ENCODE peak calls at places on chromosomes 4 and X, in four cellular contexts. One of them, this sample, is unnamed.

GRCh38 chr4:165384608-165385007 is 5.8 kb downstream of the CPE start:
- DNase-seq in K562: no peak
- DNase-seq in Panc1: no peak
- DNase-seq in HepG2: peak; percentile 23
- DNase-seq in this sample: no peak

GRCh38 chrX:72713130-72713529 is 976 bp downstream of the PHKA1 start:
- DNase-seq in K562: no peak
- DNase-seq in Panc1: no peak
- DNase-seq in HepG2: no peak
- DNase-seq in this sample: no peak

GRCh38 chr4:103934178-103934789 is 214.5 kb upstream of the TACR3 start:
- DNase-seq in K562: peak; percentile 26
- DNase-seq in Panc1: no peak
- DNase-seq in HepG2: peak; percentile 41
- DNase-seq in this sample: peak; percentile 58

GRCh38 chr4:92045718-92046117 is 258.0 kb upstream of the GRID2 start:
- DNase-seq in K562: no peak
- DNase-seq in Panc1: no peak
- DNase-seq in HepG2: no peak
- DNase-seq in this sample: no peak

GRCh38 chrX:31294475-31294874 is 222.6 kb upstream of the FTHL17 start:
- DNase-seq in K562: no peak
- DNase-seq in Panc1: no peak
- DNase-seq in HepG2: no peak
- DNase-seq in this sample: no peak

GRCh38 chrX:21973321-21974010 is 33.0 kb downstream of the SMS start:
- DNase-seq in K562: no peak
- DNase-seq in Panc1: no peak
- DNase-seq in HepG2: no peak
- DNase-seq in this sample: no peak

GRCh38 chr4:16140520-16141249 is 56.9 kb upstream of the PROM1 start:
- DNase-seq in K562: no peak
- DNase-seq in Panc1: no peak
- DNase-seq in HepG2: peak; percentile 99
- DNase-seq in this sample: peak; percentile 75

GRCh38 chrX:33195698-33196097 is 15.7 kb downstream of the DMD start:
- DNase-seq in K562: no peak
- DNase-seq in Panc1: no peak
- DNase-seq in HepG2: no peak
- DNase-seq in this sample: no peak

GRCh38 chr4:43132010-43132582 is 239.6 kb downstream of the GRXCR1 start:
- DNase-seq in K562: peak; percentile 12
- DNase-seq in Panc1: no peak
- DNase-seq in HepG2: peak; percentile 42
- DNase-seq in this sample: peak; percentile 8

GRCh38 chrX:115261148-115261547 is 27.3 kb upstream of the LRCH2 start:
- DNase-seq in K562: no peak
- DNase-seq in Panc1: no peak
- DNase-seq in HepG2: no peak
- DNase-seq in this sample: no peak

GRCh38 chrX:48474127-48474526 is 1.9 kb upstream of the FTSJ1 start:
- DNase-seq in K562: no peak
- DNase-seq in Panc1: no peak
- DNase-seq in HepG2: no peak
- DNase-seq in this sample: no peak

GRCh38 chr4:1631136-1631535 is 53.0 kb downstream of the FAM53A start:
- DNase-seq in K562: no peak
- DNase-seq in Panc1: no peak
- DNase-seq in HepG2: no peak
- DNase-seq in this sample: no peak

GRCh38 chr4:150664935-150665334 is 83.0 kb downstream of the MAB21L2 start:
- DNase-seq in K562: no peak
- DNase-seq in Panc1: peak; percentile 47
- DNase-seq in HepG2: peak; percentile 7
- DNase-seq in this sample: peak; percentile 26

GRCh38 chrX:154748712-154749339 is 2.1 kb downstream of the GAB3 start:
- DNase-seq in K562: peak; percentile 61
- DNase-seq in Panc1: no peak
- DNase-seq in HepG2: peak; percentile 32
- DNase-seq in this sample: no peak
- TF ChIP-seq TCF7L2 in K562: no peak
- TF ChIP-seq TCF7L2 in Panc1: no peak
- TF ChIP-seq TCF7L2 in HepG2: no peak
- TF ChIP-seq TCF7L2 in this sample: no peak

GRCh38 chr4:141686146-141686775 is 49.9 kb downstream of the IL15 start:
- DNase-seq in K562: no peak
- DNase-seq in Panc1: no peak
- DNase-seq in HepG2: no peak
- DNase-seq in this sample: peak; percentile 67
- TF ChIP-seq TCF7L2 in K562: no peak
- TF ChIP-seq TCF7L2 in Panc1: no peak
- TF ChIP-seq TCF7L2 in HepG2: no peak
- TF ChIP-seq TCF7L2 in this sample: no peak

GRCh38 chr4:141810038-141810701 is 173.8 kb downstream of the IL15 start:
- DNase-seq in K562: no peak
- DNase-seq in Panc1: no peak
- DNase-seq in HepG2: no peak
- DNase-seq in this sample: no peak
- TF ChIP-seq TCF7L2 in K562: no peak
- TF ChIP-seq TCF7L2 in Panc1: no peak
- TF ChIP-seq TCF7L2 in HepG2: no peak
- TF ChIP-seq TCF7L2 in this sample: no peak

GRCh38 chr4:98110929-98111328 is 32.3 kb downstream of the STPG2 start:
- DNase-seq in K562: no peak
- DNase-seq in Panc1: no peak
- DNase-seq in HepG2: no peak
- DNase-seq in this sample: no peak

GRCh38 chr4:98117363-98117762 is 25.9 kb downstream of the STPG2 start:
- DNase-seq in K562: no peak
- DNase-seq in Panc1: no peak
- DNase-seq in HepG2: no peak
- DNase-seq in this sample: no peak

GRCh38 chr4:98110214-98110613 is 33.1 kb downstream of the STPG2 start:
- DNase-seq in K562: no peak
- DNase-seq in Panc1: no peak
- DNase-seq in HepG2: no peak
- DNase-seq in this sample: no peak

GRCh38 chr4:98113005-98113404 is 30.3 kb downstream of the STPG2 start:
- DNase-seq in K562: peak; percentile 10
- DNase-seq in Panc1: no peak
- DNase-seq in HepG2: peak; percentile 5
- DNase-seq in this sample: peak; percentile 6
- TF ChIP-seq TCF7L2 in K562: no peak
- TF ChIP-seq TCF7L2 in Panc1: no peak
- TF ChIP-seq TCF7L2 in HepG2: no peak
- TF ChIP-seq TCF7L2 in this sample: no peak

GRCh38 chr4:3250956-3251690 is 2.2 kb downstream of the MSANTD1 start:
- DNase-seq in K562: no peak
- DNase-seq in Panc1: no peak
- DNase-seq in HepG2: no peak
- DNase-seq in this sample: no peak
- TF ChIP-seq TCF7L2 in K562: no peak
- TF ChIP-seq TCF7L2 in Panc1: no peak
- TF ChIP-seq TCF7L2 in HepG2: no peak
- TF ChIP-seq TCF7L2 in this sample: no peak

This sample was measured in HCT116.